ENCODE peak calls at places on chromosomes 3 and 15, in seven cellular contexts. W is H9, L is IMR-90, M is neuronal stem cell, T is mesendoderm, D is mesenchymal stem cell, C is H1. Q is an unnamed sample.

GRCh38 chr3:70501596-70501995 is 189.2 kb upstream of the MDFIC2 start:
- DNase-seq in W (no peak), L (no peak), M (no peak), T (no peak), D (no peak), C (no peak), Q (no peak)

GRCh38 chr3:7309707-7310106 is 448.8 kb downstream of the GRM7 start:
- DNase-seq in W (no peak), L (no peak), M (no peak), T (peak; percentile 45), D (peak; percentile 73), C (no peak), Q (no peak)

GRCh38 chr3:184259878-184260570 is 1.3 kb downstream of the CAMK2N2 start:
- DNase-seq in W (no peak), L (peak; percentile 17), M (peak; percentile 54), T (peak; percentile 36), D (peak; percentile 29), C (no peak), Q (peak; percentile 47)

GRCh38 chr3:146953523-146954125 is 348.5 kb upstream of the PLSCR5 start:
- DNase-seq in W (no peak), L (peak; percentile 1), M (peak; percentile 17), T (peak; percentile 16), D (no peak), C (no peak), Q (no peak)

GRCh38 chr3:183411216-183411922 is 17.1 kb downstream of the MCF2L2 start:
- DNase-seq in W (no peak), L (no peak), M (no peak), T (no peak), D (no peak), C (no peak), Q (no peak)

GRCh38 chr15:66912001-66912400 is 153.4 kb upstream of the SMAD3 start:
- DNase-seq in W (peak; percentile 6), L (no peak), M (no peak), T (no peak), D (no peak), C (no peak), Q (no peak)

GRCh38 chr3:99543796-99544195 is 94.6 kb upstream of the COL8A1 start:
- DNase-seq in W (no peak), L (no peak), M (no peak), T (no peak), D (no peak), C (no peak), Q (no peak)

GRCh38 chr15:64009241-64009640 is 37.0 kb downstream of the DAPK2 start:
- DNase-seq in W (no peak), L (no peak), M (no peak), T (no peak), D (no peak), C (no peak), Q (no peak)

GRCh38 chr3:37492977-37493471 is 318.6 kb upstream of the LRRFIP2 start:
- DNase-seq in W (no peak), L (no peak), M (no peak), T (no peak), D (peak; percentile 29), C (no peak), Q (no peak)

GRCh38 chr15:39312984-39313383 is 267.9 kb upstream of the THBS1 start:
- DNase-seq in W (no peak), L (no peak), M (no peak), T (peak; percentile 55), D (no peak), C (peak; percentile 9), Q (no peak)

GRCh38 chr3:46019707-46020106 is 7.6 kb downstream of the XCR1 start:
- DNase-seq in W (no peak), L (no peak), M (no peak), T (no peak), D (peak; percentile 28), C (no peak), Q (no peak)

GRCh38 chr3:171132873-171133272 is 106.4 kb upstream of the SLC2A2 start:
- DNase-seq in W (no peak), L (peak; percentile 85), M (no peak), T (no peak), D (peak; percentile 84), C (no peak), Q (no peak)

GRCh38 chr15:78093242-78094020 is 1.1 kb downstream of the SH2D7 start:
- DNase-seq in W (no peak), L (peak; percentile 95), M (no peak), T (no peak), D (peak; percentile 94), C (no peak), Q (no peak)

GRCh38 chr15:38564557-38565286 is at the start of gene RASGRP1:
- DNase-seq in W (peak; percentile 78), L (peak; percentile 56), M (peak; percentile 66), T (peak; percentile 74), D (peak; percentile 53), C (no peak), Q (peak; percentile 22)

GRCh38 chr3:2862366-2862765 is 247.8 kb downstream of the IL5RA start:
- DNase-seq in W (no peak), L (no peak), M (no peak), T (no peak), D (no peak), C (no peak), Q (no peak)

GRCh38 chr3:127747066-127747465 is 74.3 kb downstream of the ABTB1 start:
- DNase-seq in W (no peak), L (no peak), M (no peak), T (no peak), D (no peak), C (no peak), Q (no peak)

GRCh38 chr3:147422934-147423599 is 13.9 kb downstream of the ZIC1 start:
- DNase-seq in W (peak; percentile 62), L (no peak), M (peak; percentile 61), T (peak; percentile 68), D (peak; percentile 31), C (no peak), Q (no peak)

DNA sequence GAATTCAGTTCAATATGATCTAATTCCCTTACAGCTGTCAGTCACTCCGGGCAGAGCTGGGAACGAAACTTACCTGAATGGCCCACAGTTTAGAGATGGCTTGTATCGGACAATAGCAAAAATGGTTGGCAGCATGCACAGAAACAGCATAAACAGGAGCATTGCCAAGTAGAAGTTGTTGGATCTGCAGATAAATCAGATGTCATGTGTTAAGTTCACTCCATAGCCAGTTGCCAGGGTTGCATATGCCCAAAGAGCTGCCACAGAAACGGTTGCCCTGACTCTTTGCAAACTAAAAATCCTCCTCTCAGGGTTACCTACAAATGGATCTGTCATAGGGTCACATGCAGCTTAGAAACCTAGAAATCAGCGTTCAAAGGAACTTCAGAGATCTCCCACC is 15.4 kb upstream of the STARD5 start:
- DNase-seq in W (no peak), L (no peak), M (no peak), T (no peak), D (no peak), C (no peak), Q (no peak)
- H3K23ac ChIP-seq in W (no peak overlapping the region), L (no peak overlapping the region), M (no peak overlapping the region), T (no peak overlapping the region), D (no peak overlapping the region), C (no peak overlapping the region), Q (no peak overlapping the region)

GRCh38 chr3:1611824-1612223 is 486.8 kb upstream of the CNTN4 start:
- DNase-seq in W (no peak), L (no peak), M (no peak), T (peak; percentile 11), D (no peak), C (no peak), Q (no peak)
- H4K8ac ChIP-seq in W (no peak overlapping the region), L (no peak overlapping the region), M (no peak overlapping the region), T (no peak overlapping the region), D (no peak overlapping the region), C (no peak overlapping the region), Q (no peak overlapping the region)

GRCh38 chr3:144185291-144185690 is 213.7 kb downstream of the DIPK2A start:
- DNase-seq in W (no peak), L (peak; percentile 37), M (no peak), T (no peak), D (no peak), C (no peak), Q (no peak)

GRCh38 chr3:144187531-144188230 is 216.1 kb downstream of the DIPK2A start:
- DNase-seq in W (no peak), L (peak; percentile 21), M (no peak), T (no peak), D (no peak), C (no peak), Q (no peak)

GRCh38 chr3:144178607-144179006 is 207.0 kb downstream of the DIPK2A start:
- DNase-seq in W (no peak), L (no peak), M (no peak), T (peak; percentile 8), D (no peak), C (no peak), Q (no peak)

GRCh38 chr3:144181062-144181461 is 209.4 kb downstream of the DIPK2A start:
- DNase-seq in W (no peak), L (no peak), M (no peak), T (no peak), D (no peak), C (no peak), Q (no peak)

GRCh38 chr3:144182501-144182900 is 210.9 kb downstream of the DIPK2A start:
- DNase-seq in W (no peak), L (no peak), M (no peak), T (no peak), D (no peak), C (no peak), Q (no peak)
- H3K23ac ChIP-seq in W (no peak overlapping the region), L (no peak overlapping the region), M (no peak overlapping the region), T (no peak overlapping the region), D (no peak overlapping the region), C (no peak overlapping the region), Q (no peak overlapping the region)

GRCh38 chr15:89756897-89757296 is 5.8 kb upstream of the MESP1 start:
- DNase-seq in W (no peak), L (no peak), M (no peak), T (no peak), D (no peak), C (no peak), Q (no peak)
- H4K8ac ChIP-seq in W (no peak overlapping the region), L (no peak overlapping the region), M (no peak overlapping the region), T (no peak overlapping the region), D (no peak overlapping the region), C (no peak overlapping the region), Q (no peak overlapping the region)

DNA sequence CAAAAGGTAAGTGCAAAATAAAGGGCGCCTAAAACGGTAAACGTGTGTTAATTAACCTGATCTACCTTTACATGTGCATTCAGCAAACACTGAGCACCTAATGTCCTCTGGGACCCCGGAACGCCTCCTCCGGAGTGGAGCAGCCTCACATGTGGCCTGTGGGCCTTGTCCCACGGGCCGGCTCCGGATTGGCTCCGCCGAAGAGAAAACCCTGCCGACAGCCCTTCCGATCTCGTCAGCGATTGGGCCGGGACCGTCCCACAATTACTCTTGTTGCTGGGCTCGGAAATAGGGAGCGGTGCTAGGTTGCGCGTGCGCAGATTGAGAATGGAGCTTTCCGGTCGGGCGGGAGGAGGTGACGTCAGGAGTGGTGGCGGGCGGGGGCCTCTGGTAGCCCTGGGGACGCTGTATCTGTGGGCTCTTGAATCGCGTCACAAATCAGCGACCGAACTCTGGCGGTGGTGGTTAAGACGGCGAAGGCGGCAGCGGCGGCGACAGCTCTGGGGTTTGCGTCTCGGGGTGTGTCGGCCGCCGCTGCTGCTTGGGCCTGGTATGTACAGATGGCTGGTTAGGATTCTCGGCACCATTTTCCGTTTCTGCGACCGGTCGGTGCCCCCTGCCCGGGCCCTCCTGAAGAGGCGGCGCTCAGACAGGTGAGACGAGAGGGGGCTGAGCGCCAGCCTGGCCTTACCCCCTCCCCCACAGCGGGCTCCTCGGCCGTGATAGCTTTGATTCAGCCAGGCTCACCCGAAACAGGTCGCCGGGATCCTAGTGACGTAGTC is at the start of gene SENP2:
- DNase-seq in W (peak; percentile 99), L (peak; percentile 98), M (peak; percentile 99), T (peak; percentile 100), D (peak; percentile 99), C (peak; percentile 97), Q (peak; percentile 99)
- H3K23ac ChIP-seq in W (no peak within 1 kb of the TSS), L (peak within 1 kb of the TSS; percentile 61), M (peak within 1 kb of the TSS; percentile 45), T (no peak within 1 kb of the TSS), D (no peak within 1 kb of the TSS), C (no peak within 1 kb of the TSS), Q (no peak within 1 kb of the TSS)

Q was measured in trophoblast cell.